ENCODE peak calls at places on chromosomes 1 and 21, in four cellular contexts. One of them, this sample, is unnamed.
A peak's percentile ranks its signal among the peaks of the same experiment; 100 is the strongest.

GRCh38 chr1:212588137-212588510 is 20.4 kb upstream of the ATF3 start:
- DNase-seq in NCI-H526 treated with DMSO at 0.1 percent for 48 hours: no peak
- DNase-seq in epithelial cell of esophagus: no peak
- DNase-seq in nephron progenitor cell: no peak
- DNase-seq in this sample: no peak

GRCh38 chr1:1432951-1433803 is 2.3 kb upstream of the VWA1 start:
- DNase-seq in nephron progenitor cell: peak; percentile 69
- DNase-seq in epithelial cell of esophagus: peak; percentile 81
- DNase-seq in NCI-H526 treated with DMSO at 0.1 percent for 48 hours: peak; percentile 64
- DNase-seq in this sample: peak; percentile 95

GRCh38 chr1:224488806-224489584 is 54.4 kb upstream of the WDR26 start:
- DNase-seq in nephron progenitor cell: no peak
- DNase-seq in epithelial cell of esophagus: peak; percentile 41
- DNase-seq in NCI-H526 treated with DMSO at 0.1 percent for 48 hours: no peak
- DNase-seq in this sample: no peak

GRCh38 chr1:22778842-22779520 is 68.3 kb downstream of the EPHB2 start:
- DNase-seq in NCI-H526 treated with DMSO at 0.1 percent for 48 hours: no peak
- DNase-seq in epithelial cell of esophagus: no peak
- DNase-seq in nephron progenitor cell: no peak
- DNase-seq in this sample: no peak

GRCh38 chr1:15322648-15323350 is 75.8 kb downstream of the FHAD1 start:
- DNase-seq in nephron progenitor cell: no peak
- DNase-seq in NCI-H526 treated with DMSO at 0.1 percent for 48 hours: no peak
- DNase-seq in epithelial cell of esophagus: no peak
- DNase-seq in this sample: peak; percentile 46

GRCh38 chr21:34797926-34798595 is 129.3 kb downstream of the CLIC6 start:
- DNase-seq in nephron progenitor cell: no peak
- DNase-seq in NCI-H526 treated with DMSO at 0.1 percent for 48 hours: no peak
- DNase-seq in epithelial cell of esophagus: peak; percentile 45
- DNase-seq in this sample: no peak

GRCh38 chr21:24045775-24046215 is 1561.5 kb downstream of the MRPL39 start:
- DNase-seq in nephron progenitor cell: peak; percentile 12
- DNase-seq in epithelial cell of esophagus: no peak
- DNase-seq in NCI-H526 treated with DMSO at 0.1 percent for 48 hours: no peak
- DNase-seq in this sample: peak; percentile 24

GRCh38 chr1:57887973-57888491 is 464.2 kb upstream of the DAB1 start:
- DNase-seq in NCI-H526 treated with DMSO at 0.1 percent for 48 hours: no peak
- DNase-seq in epithelial cell of esophagus: no peak
- DNase-seq in nephron progenitor cell: no peak
- DNase-seq in this sample: no peak

GRCh38 chr1:197750366-197750765 is 24.9 kb downstream of the DENND1B start:
- DNase-seq in nephron progenitor cell: no peak
- DNase-seq in NCI-H526 treated with DMSO at 0.1 percent for 48 hours: no peak
- DNase-seq in epithelial cell of esophagus: no peak
- DNase-seq in this sample: no peak

GRCh38 chr1:160637821-160638539 is 8.9 kb downstream of the SLAMF1 start:
- DNase-seq in NCI-H526 treated with DMSO at 0.1 percent for 48 hours: no peak
- DNase-seq in epithelial cell of esophagus: no peak
- DNase-seq in nephron progenitor cell: no peak
- DNase-seq in this sample: no peak

GRCh38 chr1:167746013-167746672 is 24.4 kb downstream of the MPZL1 start:
- DNase-seq in epithelial cell of esophagus: no peak
- DNase-seq in NCI-H526 treated with DMSO at 0.1 percent for 48 hours: no peak
- DNase-seq in nephron progenitor cell: no peak
- DNase-seq in this sample: no peak

GRCh38 chr21:41425954-41426655 is at the start of gene MX1:
- DNase-seq in nephron progenitor cell: peak; percentile 44
- DNase-seq in epithelial cell of esophagus: peak; percentile 51
- DNase-seq in NCI-H526 treated with DMSO at 0.1 percent for 48 hours: peak; percentile 15
- DNase-seq in this sample: peak; percentile 75